ENCODE peak calls at places on chromosome 14, in five cellular contexts. Q, F, P, H and C are unnamed samples.

GRCh38 chr14:94557327-94557726 is 3.9 kb upstream of the SERPINA4 start:
- DNase-seq in H (no peak), F (no peak), Q (no peak), P (no peak), C (no peak)

GRCh38 chr14:43145361-43145760 is 1361.7 kb downstream of the FSCB start:
- DNase-seq in P (no peak), F (no peak), Q (no peak), H (no peak), C (no peak)

GRCh38 chr14:89828473-89829200 is 125.9 kb downstream of the EFCAB11 start:
- DNase-seq in F (no peak), P (no peak), Q (no peak), H (no peak), C (peak)

GRCh38 chr14:29442720-29443119 is 484.9 kb downstream of the PRKD1 start:
- DNase-seq in Q (no peak), H (no peak), P (peak), F (no peak), C (peak)

GRCh38 chr14:60815371-60815770 is 80.8 kb downstream of the MNAT1 start:
- DNase-seq in H (no peak), F (no peak), P (peak), Q (no peak), C (no peak)

GRCh38 chr14:90924618-90925345 is 108.6 kb upstream of the TTC7B start:
- DNase-seq in P (no peak), H (no peak), F (no peak), Q (no peak), C (peak)

GRCh38 chr14:95817271-95817670 is 59.4 kb upstream of the TUNAR start:
- DNase-seq in H (no peak), F (no peak), Q (no peak), P (no peak), C (no peak)

GRCh38 chr14:70289138-70289537 is 70.3 kb downstream of the COX16 start:
- DNase-seq in H (no peak), Q (no peak), P (no peak), F (no peak), C (no peak)

GRCh38 chr14:85817430-85817829 is 287.5 kb downstream of the FLRT2 start:
- DNase-seq in F (no peak), P (no peak), Q (no peak), H (no peak), C (no peak)

GRCh38 chr14:75915063-75915462 is 66.7 kb downstream of the TGFB3 start:
- DNase-seq in F (no peak), Q (no peak), H (no peak), P (no peak), C (no peak)

GRCh38 chr14:90599748-90600507 is 203.1 kb downstream of the CALM1 start:
- DNase-seq in H (peak), F (no peak), P (no peak), Q (no peak), C (no peak)

GRCh38 chr14:101729382-101729781 is 32.1 kb upstream of the PPP2R5C start:
- DNase-seq in Q (no peak), P (no peak), F (no peak), H (no peak), C (no peak)

GRCh38 chr14:77880056-77880455 is 80.1 kb downstream of the ADCK1 start:
- DNase-seq in F (no peak), Q (no peak), H (no peak), P (no peak), C (no peak)

GRCh38 chr14:77039285-77040058 is 11.0 kb upstream of the IRF2BPL start:
- DNase-seq in F (no peak), Q (no peak), H (no peak), P (no peak), C (peak)

GRCh38 chr14:49401373-49401772 is 184.8 kb downstream of the RPS29 start:
- DNase-seq in H (no peak), P (no peak), F (no peak), Q (no peak), C (no peak)

GRCh38 chr14:56358265-56358664 is 221.3 kb upstream of the TMEM260 start:
- DNase-seq in P (no peak), Q (no peak), F (no peak), H (no peak), C (no peak)

GRCh38 chr14:95034806-95035205 is 122.5 kb downstream of the DICER1 start:
- DNase-seq in Q (no peak), P (no peak), F (no peak), H (no peak), C (no peak)

GRCh38 chr14:20118795-20119194 is 8.3 kb downstream of the OR4K17 start:
- DNase-seq in H (no peak), P (no peak), Q (no peak), F (no peak), C (no peak)

GRCh38 chr14:106518054-106518943 is 991.9 kb downstream of the TMEM121 start:
- DNase-seq in Q (peak), P (no peak), H (no peak), F (no peak), C (no peak)

GRCh38 chr14:34064349-34064748 is 113.5 kb upstream of the EGLN3 start:
- DNase-seq in Q (peak), P (no peak), F (no peak), H (peak), C (no peak)

GRCh38 chr14:35242599-35243311 is 49.4 kb upstream of the PSMA6 start:
- DNase-seq in P (no peak), H (no peak), F (no peak), Q (no peak), C (no peak)

GRCh38 chr14:21300892-21301291 is 21.0 kb downstream of the RPGRIP1 start:
- DNase-seq in F (no peak), P (no peak), H (no peak), Q (no peak), C (no peak)
- TF ChIP-seq CTCF in F (no peak), P (no peak), H (no peak), Q (no peak), C (no peak)

DNA sequence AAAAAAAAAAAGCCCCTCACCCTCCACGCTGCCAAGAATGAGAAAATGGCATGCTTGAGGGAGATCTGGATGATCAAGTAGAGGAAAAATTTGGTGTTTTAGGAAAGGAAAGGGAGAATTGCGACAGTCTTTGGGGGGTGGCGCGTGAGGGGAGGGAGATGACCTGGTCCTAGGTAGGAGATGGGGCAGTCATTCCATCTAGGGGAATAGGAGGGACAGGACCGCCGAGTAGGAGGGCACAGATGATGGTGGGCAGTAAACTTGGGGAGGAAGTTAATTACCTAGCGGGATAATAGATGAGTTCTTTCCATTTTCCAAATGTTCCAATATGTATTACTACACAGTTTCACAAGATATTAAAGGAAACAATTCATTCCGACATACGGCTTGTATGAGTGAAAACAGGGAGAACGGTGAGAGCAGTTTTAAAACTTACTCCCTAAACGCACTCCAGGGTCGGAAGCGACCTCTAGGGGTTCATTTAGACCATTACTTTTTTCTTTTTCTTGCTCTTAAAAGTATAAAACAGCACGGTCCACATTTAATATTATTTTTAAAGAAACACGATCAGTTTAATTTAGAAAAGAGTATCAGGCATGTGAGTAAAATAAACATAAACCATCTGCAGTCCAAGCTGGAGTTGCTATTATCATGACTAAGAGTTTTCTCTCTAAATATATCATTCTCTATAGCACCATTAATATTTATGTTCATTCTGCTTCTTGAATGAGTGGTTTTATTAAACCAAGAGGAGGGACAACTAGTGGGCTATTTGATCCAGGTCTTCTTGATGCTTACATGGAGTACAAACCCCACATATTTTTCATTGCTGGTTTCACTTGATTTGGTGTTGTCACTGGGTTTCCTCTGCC is 3.0 kb upstream of the FNTB start:
- DNase-seq in F (peak), H (no peak), P (peak), Q (no peak), C (peak)
- H3K4me3 ChIP-seq in F (peak), H (peak), P (no peak), Q (peak), C (peak)

GRCh38 chr14:105416671-105417070 is 3.0 kb upstream of the MTA1 start:
- DNase-seq in F (no peak), Q (no peak), P (no peak), H (no peak), C (no peak)

GRCh38 chr14:105413542-105413886 is 6.1 kb upstream of the MTA1 start:
- DNase-seq in H (no peak), P (no peak), Q (no peak), F (no peak), C (no peak)

GRCh38 chr14:105415481-105416428 is 3.9 kb upstream of the MTA1 start:
- DNase-seq in Q (no peak), F (no peak), H (no peak), P (no peak), C (no peak)

GRCh38 chr14:105412768-105413541 is 6.7 kb upstream of the MTA1 start:
- DNase-seq in H (no peak), P (no peak), Q (no peak), F (no peak), C (no peak)

GRCh38 chr14:105414456-105415371 is 4.9 kb upstream of the MTA1 start:
- DNase-seq in F (peak), P (no peak), Q (peak), H (peak), C (peak)
- TF ChIP-seq CTCF in F (peak), P (peak), Q (peak), H (peak), C (peak)

DNA sequence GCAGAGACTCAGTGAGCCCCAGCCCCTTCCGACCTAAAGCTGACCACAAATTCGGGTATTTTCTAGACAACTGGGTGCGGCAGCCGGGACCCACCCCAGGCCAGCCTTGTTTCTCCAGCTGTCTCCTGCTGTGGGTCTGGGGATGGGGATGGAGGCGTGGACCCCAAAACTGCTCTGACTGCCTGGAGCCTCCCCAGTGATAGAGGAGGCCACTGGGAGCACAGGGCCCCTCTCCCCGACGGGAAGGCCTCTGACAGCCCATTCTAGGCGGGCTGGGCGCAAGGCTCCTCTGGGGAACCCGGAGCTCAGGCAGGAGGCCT is 38.2 kb upstream of the TDRD9 start:
- DNase-seq in F (no peak), Q (no peak), H (no peak), P (no peak), C (no peak)
- H3K4me3 ChIP-seq in F (no peak), Q (no peak), H (no peak), P (no peak), C (no peak)

DNA sequence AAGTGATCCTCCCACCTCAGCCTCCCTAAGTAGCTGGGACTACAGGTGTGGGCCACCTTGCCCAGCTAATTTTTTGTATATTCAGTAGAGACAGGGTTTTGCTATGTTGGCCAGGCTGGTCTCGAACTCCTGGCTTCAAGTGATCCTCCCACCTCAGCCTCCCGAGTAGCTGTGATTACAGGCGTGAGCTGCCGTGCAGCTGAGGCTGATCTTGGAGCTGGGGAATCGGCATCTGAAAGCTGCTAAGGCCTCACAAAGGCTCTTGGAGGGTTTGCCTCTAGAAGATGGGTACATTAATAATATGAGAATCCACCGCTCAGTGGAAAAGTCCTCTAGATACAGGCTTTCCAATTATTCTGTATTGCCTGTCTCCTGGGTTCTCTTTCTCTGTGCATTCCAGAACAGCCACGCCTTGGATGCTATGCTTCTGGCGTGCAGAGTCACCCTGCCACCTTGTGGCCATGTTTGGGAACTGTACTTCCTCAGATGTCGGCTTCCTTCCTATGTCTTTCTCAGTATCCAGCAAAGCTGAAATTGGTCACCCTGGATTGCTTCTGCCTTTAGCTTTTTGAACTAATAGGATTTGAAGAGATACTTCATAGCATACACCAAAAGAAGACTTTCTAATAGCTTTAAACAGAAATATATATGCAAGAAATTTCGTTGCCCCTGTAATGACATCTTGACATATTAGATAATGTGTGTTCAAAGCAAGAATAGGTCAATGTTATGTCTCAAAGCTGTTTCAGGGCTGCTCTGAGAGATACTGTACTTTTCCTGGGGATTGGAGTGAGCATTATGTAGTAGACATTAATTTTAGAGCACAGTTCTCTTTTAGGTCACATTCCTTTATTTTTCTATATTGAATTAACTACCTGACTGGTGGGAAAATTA is 75.4 kb downstream of the SNAPC1 start:
- DNase-seq in H (peak), F (peak), P (peak), Q (peak), C (peak)
- TF ChIP-seq CTCF in H (peak), F (peak), P (peak), Q (peak), C (peak)

DNA sequence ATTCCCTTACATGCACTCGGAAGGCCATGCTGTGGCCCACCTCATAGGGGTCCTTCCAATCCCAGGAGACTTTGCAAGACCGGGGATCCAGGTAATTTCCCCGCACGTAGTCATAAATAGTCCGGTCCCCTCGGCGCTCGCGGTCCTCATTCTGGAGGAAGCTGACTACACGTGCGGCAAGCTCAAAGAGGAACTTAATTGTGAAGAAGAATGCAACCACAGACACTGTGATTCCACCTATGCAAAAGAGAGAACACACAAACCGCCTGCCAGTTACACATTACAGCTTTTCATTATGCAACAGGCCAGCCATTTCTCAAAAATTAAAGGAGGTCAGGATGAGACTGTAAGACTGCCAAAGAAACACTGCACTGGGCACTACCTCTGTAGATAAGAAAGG is 28.4 kb downstream of the AREL1 start:
- DNase-seq in P (no peak), F (no peak), Q (no peak), H (no peak), C (no peak)
- H3K4me3 ChIP-seq in P (no peak), F (no peak), Q (no peak), H (no peak), C (no peak)

GRCh38 chr14:83825836-83826235 is 1704.1 kb upstream of the FLRT2 start:
- DNase-seq in P (no peak), F (no peak), H (no peak), Q (no peak), C (peak)

GRCh38 chr14:83827383-83827782 is 1702.6 kb upstream of the FLRT2 start:
- DNase-seq in Q (no peak), F (no peak), P (no peak), H (no peak), C (no peak)

GRCh38 chr14:83828406-83828805 is 1701.5 kb upstream of the FLRT2 start:
- DNase-seq in P (no peak), H (no peak), Q (no peak), F (no peak), C (no peak)

GRCh38 chr14:83826838-83827237 is 1703.1 kb upstream of the FLRT2 start:
- DNase-seq in Q (no peak), P (no peak), F (no peak), H (no peak), C (peak)
- TF ChIP-seq CTCF in Q (no peak), P (no peak), F (no peak), H (no peak), C (peak)

GRCh38 chr14:22523283-22523682 is 65.7 kb downstream of the DAD1 start:
- DNase-seq in F (no peak), H (no peak), Q (no peak), P (no peak), C (no peak)
- H3K4me3 ChIP-seq in F (no peak), H (no peak), Q (no peak), P (no peak), C (no peak)

GRCh38 chr14:45249847-45250575 is 3.0 kb downstream of the MIS18BP1 start:
- DNase-seq in P (peak), F (no peak), H (no peak), Q (no peak), C (peak)
- TF ChIP-seq CTCF in P (no peak), F (no peak), H (no peak), Q (no peak), C (no peak)